ENCODE peak calls at places on chromosomes 1 and 21, in eight cellular contexts. One of them, this sample, is unnamed.

GRCh38 chr21:14567557-14568279 is 21.6 kb upstream of the SAMSN1 start:
- DNase-seq in HTR-8/SVneo: no peak
- DNase-seq in left ventricle myocardium inferior: no peak
- DNase-seq in activated CD4-positive, CD25-positive, alpha-beta regulatory T cell treated with anti-CD3 and anti-CD28 coated beads, Interleukin-2, amount 50 U/mL, for 72 hours: no peak
- DNase-seq in memory B cell: no peak
- DNase-seq in GM03348: no peak
- DNase-seq in cardiac muscle cell: peak
- DNase-seq in stimulated activated CD4-positive, alpha-beta T cell treated with anti-CD3 and anti-CD28 coated beads, TNF-alpha, amount 100 ng/mL, for 4 hours: no peak
- DNase-seq in this sample: no peak

GRCh38 chr1:3975903-3976630 is 76.0 kb upstream of the C1orf174 start:
- DNase-seq in HTR-8/SVneo: no peak
- DNase-seq in left ventricle myocardium inferior: no peak
- DNase-seq in activated CD4-positive, CD25-positive, alpha-beta regulatory T cell treated with anti-CD3 and anti-CD28 coated beads, Interleukin-2, amount 50 U/mL, for 72 hours: no peak
- DNase-seq in memory B cell: no peak
- DNase-seq in GM03348: no peak
- DNase-seq in cardiac muscle cell: no peak
- DNase-seq in stimulated activated CD4-positive, alpha-beta T cell treated with anti-CD3 and anti-CD28 coated beads, TNF-alpha, amount 100 ng/mL, for 4 hours: no peak
- DNase-seq in this sample: no peak

GRCh38 chr21:32578107-32578691 is 7.1 kb downstream of the TCP10L start:
- DNase-seq in HTR-8/SVneo: no peak
- DNase-seq in left ventricle myocardium inferior: no peak
- DNase-seq in activated CD4-positive, CD25-positive, alpha-beta regulatory T cell treated with anti-CD3 and anti-CD28 coated beads, Interleukin-2, amount 50 U/mL, for 72 hours: no peak
- DNase-seq in memory B cell: no peak
- DNase-seq in GM03348: no peak
- DNase-seq in cardiac muscle cell: peak
- DNase-seq in stimulated activated CD4-positive, alpha-beta T cell treated with anti-CD3 and anti-CD28 coated beads, TNF-alpha, amount 100 ng/mL, for 4 hours: no peak
- DNase-seq in this sample: no peak

GRCh38 chr1:23217421-23218115 is at the start of gene HTR1D:
- DNase-seq in HTR-8/SVneo: peak
- DNase-seq in left ventricle myocardium inferior: no peak
- DNase-seq in activated CD4-positive, CD25-positive, alpha-beta regulatory T cell treated with anti-CD3 and anti-CD28 coated beads, Interleukin-2, amount 50 U/mL, for 72 hours: no peak
- DNase-seq in memory B cell: no peak
- DNase-seq in GM03348: peak
- DNase-seq in cardiac muscle cell: no peak
- DNase-seq in stimulated activated CD4-positive, alpha-beta T cell treated with anti-CD3 and anti-CD28 coated beads, TNF-alpha, amount 100 ng/mL, for 4 hours: no peak
- DNase-seq in this sample: no peak

GRCh38 chr1:202240956-202241355 is 47.4 kb downstream of the LGR6 start:
- DNase-seq in HTR-8/SVneo: no peak
- DNase-seq in left ventricle myocardium inferior: no peak
- DNase-seq in activated CD4-positive, CD25-positive, alpha-beta regulatory T cell treated with anti-CD3 and anti-CD28 coated beads, Interleukin-2, amount 50 U/mL, for 72 hours: no peak
- DNase-seq in memory B cell: no peak
- DNase-seq in GM03348: no peak
- DNase-seq in cardiac muscle cell: no peak
- DNase-seq in stimulated activated CD4-positive, alpha-beta T cell treated with anti-CD3 and anti-CD28 coated beads, TNF-alpha, amount 100 ng/mL, for 4 hours: no peak
- DNase-seq in this sample: no peak

GRCh38 chr1:26537951-26538352 is 8.4 kb downstream of the RPS6KA1 start:
- DNase-seq in HTR-8/SVneo: no peak
- DNase-seq in left ventricle myocardium inferior: no peak
- DNase-seq in activated CD4-positive, CD25-positive, alpha-beta regulatory T cell treated with anti-CD3 and anti-CD28 coated beads, Interleukin-2, amount 50 U/mL, for 72 hours: no peak
- DNase-seq in memory B cell: peak
- DNase-seq in GM03348: peak
- DNase-seq in cardiac muscle cell: peak
- DNase-seq in stimulated activated CD4-positive, alpha-beta T cell treated with anti-CD3 and anti-CD28 coated beads, TNF-alpha, amount 100 ng/mL, for 4 hours: no peak
- DNase-seq in this sample: no peak

GRCh38 chr1:60813051-60813450 is 269.3 kb upstream of the NFIA start:
- DNase-seq in HTR-8/SVneo: no peak
- DNase-seq in left ventricle myocardium inferior: no peak
- DNase-seq in activated CD4-positive, CD25-positive, alpha-beta regulatory T cell treated with anti-CD3 and anti-CD28 coated beads, Interleukin-2, amount 50 U/mL, for 72 hours: no peak
- DNase-seq in memory B cell: no peak
- DNase-seq in GM03348: peak
- DNase-seq in cardiac muscle cell: peak
- DNase-seq in stimulated activated CD4-positive, alpha-beta T cell treated with anti-CD3 and anti-CD28 coated beads, TNF-alpha, amount 100 ng/mL, for 4 hours: no peak
- DNase-seq in this sample: no peak

GRCh38 chr1:160062134-160062533 is 7.8 kb downstream of the KCNJ10 start:
- DNase-seq in HTR-8/SVneo: no peak
- DNase-seq in left ventricle myocardium inferior: no peak
- DNase-seq in activated CD4-positive, CD25-positive, alpha-beta regulatory T cell treated with anti-CD3 and anti-CD28 coated beads, Interleukin-2, amount 50 U/mL, for 72 hours: no peak
- DNase-seq in memory B cell: no peak
- DNase-seq in GM03348: no peak
- DNase-seq in cardiac muscle cell: no peak
- DNase-seq in stimulated activated CD4-positive, alpha-beta T cell treated with anti-CD3 and anti-CD28 coated beads, TNF-alpha, amount 100 ng/mL, for 4 hours: no peak
- DNase-seq in this sample: peak

GRCh38 chr1:228149341-228150020 is at the start of gene GJC2:
- DNase-seq in HTR-8/SVneo: no peak
- DNase-seq in left ventricle myocardium inferior: peak
- DNase-seq in activated CD4-positive, CD25-positive, alpha-beta regulatory T cell treated with anti-CD3 and anti-CD28 coated beads, Interleukin-2, amount 50 U/mL, for 72 hours: no peak
- DNase-seq in memory B cell: no peak
- DNase-seq in GM03348: peak
- DNase-seq in cardiac muscle cell: peak
- DNase-seq in stimulated activated CD4-positive, alpha-beta T cell treated with anti-CD3 and anti-CD28 coated beads, TNF-alpha, amount 100 ng/mL, for 4 hours: no peak
- DNase-seq in this sample: no peak

This sample was measured in foreskin melanocyte.